ENCODE peak calls at places on chromosomes 3 and 15, in seven cellular contexts. One of them, this sample, is unnamed.

GRCh38 chr15:85733415-85733814 is 61.3 kb downstream of the KLHL25 start:
- DNase-seq in AML-193: no peak
- DNase-seq in NCI-H1092: no peak
- DNase-seq in EL: no peak
- DNase-seq in GM13976: no peak
- DNase-seq in left colon: no peak
- DNase-seq in heart right ventricle: no peak
- DNase-seq in this sample: no peak

GRCh38 chr3:63132456-63133250 is 145.5 kb upstream of the SYNPR start:
- DNase-seq in GM13976: no peak
- DNase-seq in left colon: no peak
- DNase-seq in heart right ventricle: no peak
- DNase-seq in EL: no peak
- DNase-seq in NCI-H1092: no peak
- DNase-seq in AML-193: no peak
- DNase-seq in this sample: no peak

GRCh38 chr3:158642474-158643210 is 1.7 kb upstream of the GFM1 start:
- DNase-seq in heart right ventricle: no peak
- DNase-seq in left colon: no peak
- DNase-seq in EL: no peak
- DNase-seq in AML-193: no peak
- DNase-seq in GM13976: no peak
- DNase-seq in NCI-H1092: no peak
- DNase-seq in this sample: no peak

GRCh38 chr3:101170806-101171558 is 149.4 kb downstream of the IMPG2 start:
- DNase-seq in AML-193: no peak
- DNase-seq in heart right ventricle: no peak
- DNase-seq in EL: no peak
- DNase-seq in left colon: no peak
- DNase-seq in GM13976: no peak
- DNase-seq in NCI-H1092: no peak
- DNase-seq in this sample: no peak

GRCh38 chr3:64209866-64210609 is 15.2 kb downstream of the PRICKLE2 start:
- DNase-seq in EL: no peak
- DNase-seq in NCI-H1092: no peak
- DNase-seq in GM13976: no peak
- DNase-seq in heart right ventricle: peak
- DNase-seq in AML-193: no peak
- DNase-seq in left colon: peak
- DNase-seq in this sample: no peak

GRCh38 chr3:112681822-112682325 is 40.9 kb upstream of the CCDC80 start:
- DNase-seq in heart right ventricle: no peak
- DNase-seq in EL: peak
- DNase-seq in left colon: no peak
- DNase-seq in AML-193: no peak
- DNase-seq in NCI-H1092: no peak
- DNase-seq in GM13976: no peak
- DNase-seq in this sample: no peak

GRCh38 chr3:86950717-86951116 is 40.2 kb downstream of the VGLL3 start:
- DNase-seq in AML-193: no peak
- DNase-seq in NCI-H1092: no peak
- DNase-seq in GM13976: no peak
- DNase-seq in left colon: no peak
- DNase-seq in EL: no peak
- DNase-seq in heart right ventricle: no peak
- DNase-seq in this sample: no peak

GRCh38 chr15:75720787-75721461 is 8.3 kb upstream of the CSPG4 start:
- DNase-seq in NCI-H1092: peak
- DNase-seq in EL: no peak
- DNase-seq in left colon: peak
- DNase-seq in heart right ventricle: peak
- DNase-seq in AML-193: peak
- DNase-seq in GM13976: peak
- DNase-seq in this sample: peak

GRCh38 chr3:11583638-11584046 is 60.1 kb downstream of the VGLL4 start:
- DNase-seq in AML-193: no peak
- DNase-seq in heart right ventricle: no peak
- DNase-seq in EL: no peak
- DNase-seq in NCI-H1092: no peak
- DNase-seq in GM13976: no peak
- DNase-seq in left colon: no peak
- DNase-seq in this sample: no peak

GRCh38 chr3:81375921-81376320 is 385.5 kb downstream of the GBE1 start:
- DNase-seq in AML-193: no peak
- DNase-seq in NCI-H1092: no peak
- DNase-seq in GM13976: no peak
- DNase-seq in left colon: no peak
- DNase-seq in heart right ventricle: no peak
- DNase-seq in EL: no peak
- DNase-seq in this sample: no peak

GRCh38 chr3:102980379-102980726 is 545.5 kb downstream of the ZPLD1 start:
- DNase-seq in heart right ventricle: no peak
- DNase-seq in NCI-H1092: no peak
- DNase-seq in left colon: no peak
- DNase-seq in AML-193: no peak
- DNase-seq in GM13976: no peak
- DNase-seq in EL: no peak
- DNase-seq in this sample: no peak

GRCh38 chr3:13654330-13655073 is 105.6 kb downstream of the FBLN2 start:
- DNase-seq in EL: no peak
- DNase-seq in GM13976: no peak
- DNase-seq in heart right ventricle: no peak
- DNase-seq in left colon: no peak
- DNase-seq in NCI-H1092: no peak
- DNase-seq in AML-193: no peak
- DNase-seq in this sample: no peak

GRCh38 chr15:23565395-23566069 is at the start of gene MKRN3:
- DNase-seq in heart right ventricle: peak
- DNase-seq in NCI-H1092: no peak
- DNase-seq in EL: peak
- DNase-seq in GM13976: no peak
- DNase-seq in left colon: no peak
- DNase-seq in AML-193: no peak
- DNase-seq in this sample: peak

This sample was measured in A549.